ENCODE peak calls at places on chromosomes 4 and X, in five cellular contexts. K is adrenal gland; J is tibial nerve; S is IMR-90; C is CD8-positive, alpha-beta memory T cell. X is an unnamed sample.

GRCh38 chrX:71282514-71283408 is 674 bp upstream of the NONO start:
- DNase-seq in K (no peak), J (no peak), S (peak), C (peak), X (peak)

GRCh38 chrX:21479695-21480280 is 105.6 kb downstream of the CNKSR2 start:
- DNase-seq in K (no peak), J (no peak), S (peak), C (no peak), X (peak)

GRCh38 chr4:120053916-120054315 is 12.7 kb downstream of the MAD2L1 start:
- DNase-seq in K (no peak), J (no peak), S (no peak), C (no peak), X (no peak)

GRCh38 chrX:10360121-10360520 is 203.3 kb downstream of the CLCN4 start:
- DNase-seq in K (peak), J (no peak), S (peak), C (no peak), X (no peak)

GRCh38 chrX:106170318-106170717 is 2.2 kb downstream of the PWWP3B start:
- DNase-seq in K (no peak), J (no peak), S (no peak), C (no peak), X (peak)

GRCh38 chr4:140152760-140153418 is 1.1 kb downstream of the MAML3 start:
- DNase-seq in K (peak), J (peak), S (peak), C (peak), X (peak)

GRCh38 chr4:40238700-40239548 is 42.1 kb downstream of the RHOH start:
- DNase-seq in K (no peak), J (no peak), S (no peak), C (peak), X (no peak)

GRCh38 chr4:144355809-144356757 is 215.6 kb upstream of the GYPA start:
- DNase-seq in K (peak), J (peak), S (peak), C (no peak), X (peak)

GRCh38 chr4:75025432-75025831 is 92.5 kb downstream of the PARM1 start:
- DNase-seq in K (no peak), J (no peak), S (no peak), C (no peak), X (no peak)

GRCh38 chrX:145464650-145465049 is 217.3 kb downstream of the SPANXN1 start:
- DNase-seq in K (no peak), J (no peak), S (no peak), C (no peak), X (no peak)

GRCh38 chr4:185304944-185305690 is 90.6 kb downstream of the LRP2BP start:
- DNase-seq in K (no peak), J (no peak), S (peak), C (no peak), X (peak)

GRCh38 chr4:157265281-157265680 is 44.8 kb downstream of the GRIA2 start:
- DNase-seq in K (no peak), J (no peak), S (no peak), C (no peak), X (peak)

GRCh38 chrX:41350150-41350975 is 16.4 kb downstream of the DDX3X start:
- DNase-seq in K (no peak), J (no peak), S (peak), C (no peak), X (no peak)

GRCh38 chr4:48944659-48945290 is 38.2 kb upstream of the OCIAD2 start:
- DNase-seq in K (peak), J (no peak), S (no peak), C (no peak), X (peak)

GRCh38 chr4:136864580-136865185 is 667.6 kb downstream of the PCDH18 start:
- DNase-seq in K (peak), J (no peak), S (peak), C (no peak), X (peak)

GRCh38 chr4:149793459-149793858 is 22.2 kb downstream of the IQCM start:
- DNase-seq in K (no peak), J (no peak), S (peak), C (no peak), X (peak)

GRCh38 chr4:3308691-3309090 is 15.9 kb downstream of the RGS12 start:
- DNase-seq in K (no peak), J (no peak), S (no peak), C (no peak), X (no peak)

GRCh38 chr4:61380865-61381264 is 180.7 kb downstream of the ADGRL3 start:
- DNase-seq in K (no peak), J (no peak), S (no peak), C (no peak), X (no peak)

GRCh38 chrX:42778096-42778495 is at the start of gene PPP1R2C:
- DNase-seq in K (no peak), J (no peak), S (no peak), C (no peak), X (no peak)

GRCh38 chr4:59869056-59869455 is 1331.1 kb upstream of the ADGRL3 start:
- DNase-seq in K (no peak), J (no peak), S (no peak), C (no peak), X (no peak)

GRCh38 chr4:98275129-98275528 is 13.9 kb downstream of the RAP1GDS1 start:
- DNase-seq in K (no peak), J (no peak), S (no peak), C (no peak), X (no peak)

GRCh38 chr4:2402053-2402452 is 16.4 kb downstream of the ZFYVE28 start:
- DNase-seq in K (peak), J (no peak), S (no peak), C (no peak), X (peak)

GRCh38 chr4:56655627-56656345 is 25.3 kb downstream of the HOPX start:
- DNase-seq in K (no peak), J (no peak), S (no peak), C (no peak), X (peak)

GRCh38 chrX:154649864-154650510 is 3.4 kb downstream of the CTAG2 start:
- DNase-seq in K (no peak), J (no peak), S (no peak), C (no peak), X (no peak)

GRCh38 chr4:95193391-95194224 is 355.2 kb downstream of the UNC5C start:
- DNase-seq in K (no peak), J (no peak), S (no peak), C (no peak), X (no peak)

GRCh38 chrX:154654925-154655324 is 1.5 kb upstream of the CTAG2 start:
- DNase-seq in K (no peak), J (no peak), S (no peak), C (no peak), X (no peak)

GRCh38 chrX:72245461-72246089 is 6.7 kb upstream of the ERCC6L start:
- DNase-seq in K (peak), J (no peak), S (peak), C (peak), X (peak)

GRCh38 chr4:54843106-54843505 is 185.3 kb downstream of the KIT start:
- DNase-seq in K (no peak), J (no peak), S (no peak), C (no peak), X (no peak)

GRCh38 chrX:82451725-82452124 is 1056.4 kb upstream of the POU3F4 start:
- DNase-seq in K (no peak), J (no peak), S (no peak), C (no peak), X (no peak)

GRCh38 chr4:87270825-87271224 is 50.4 kb upstream of the KLHL8 start:
- DNase-seq in K (no peak), J (no peak), S (no peak), C (no peak), X (no peak)

GRCh38 chr4:140099993-140100392 is 54.0 kb downstream of the MAML3 start:
- DNase-seq in K (peak), J (no peak), S (peak), C (no peak), X (no peak)

GRCh38 chr4:13891544-13891939 is 264.0 kb upstream of the BOD1L1 start:
- DNase-seq in K (no peak), J (no peak), S (peak), C (no peak), X (no peak)

DNA sequence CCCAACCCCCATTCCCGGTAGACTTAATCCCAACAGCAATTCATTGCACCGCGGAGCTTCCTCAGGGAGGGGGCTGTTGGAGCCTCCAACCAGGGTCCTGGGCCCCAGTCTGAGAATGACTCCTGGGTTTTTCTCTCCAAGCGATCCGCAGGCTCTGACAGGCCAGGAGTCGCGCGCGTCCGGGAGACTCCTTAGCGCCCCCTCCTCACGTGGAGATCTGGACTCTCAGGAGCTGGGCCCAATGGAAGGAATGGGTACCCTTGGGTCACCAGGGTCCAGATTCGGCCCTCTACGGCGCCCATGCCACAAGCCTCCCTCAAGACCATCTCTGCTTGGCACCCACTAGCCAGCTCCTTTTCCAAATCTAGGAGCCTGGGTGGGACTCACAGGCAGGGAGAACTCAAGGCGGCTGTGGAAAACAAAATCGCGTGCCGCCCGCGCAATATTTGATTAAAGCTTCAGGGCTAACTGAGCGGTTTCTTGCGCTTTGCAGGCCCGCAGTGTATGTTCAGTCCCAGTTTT is 7.1 kb downstream of the HAND2 start:
- DNase-seq in K (no peak), J (no peak), S (no peak), C (no peak), X (no peak)
- H3K4me3 ChIP-seq in K (no peak), J (peak), S (peak), C (no peak), X (no peak)

DNA sequence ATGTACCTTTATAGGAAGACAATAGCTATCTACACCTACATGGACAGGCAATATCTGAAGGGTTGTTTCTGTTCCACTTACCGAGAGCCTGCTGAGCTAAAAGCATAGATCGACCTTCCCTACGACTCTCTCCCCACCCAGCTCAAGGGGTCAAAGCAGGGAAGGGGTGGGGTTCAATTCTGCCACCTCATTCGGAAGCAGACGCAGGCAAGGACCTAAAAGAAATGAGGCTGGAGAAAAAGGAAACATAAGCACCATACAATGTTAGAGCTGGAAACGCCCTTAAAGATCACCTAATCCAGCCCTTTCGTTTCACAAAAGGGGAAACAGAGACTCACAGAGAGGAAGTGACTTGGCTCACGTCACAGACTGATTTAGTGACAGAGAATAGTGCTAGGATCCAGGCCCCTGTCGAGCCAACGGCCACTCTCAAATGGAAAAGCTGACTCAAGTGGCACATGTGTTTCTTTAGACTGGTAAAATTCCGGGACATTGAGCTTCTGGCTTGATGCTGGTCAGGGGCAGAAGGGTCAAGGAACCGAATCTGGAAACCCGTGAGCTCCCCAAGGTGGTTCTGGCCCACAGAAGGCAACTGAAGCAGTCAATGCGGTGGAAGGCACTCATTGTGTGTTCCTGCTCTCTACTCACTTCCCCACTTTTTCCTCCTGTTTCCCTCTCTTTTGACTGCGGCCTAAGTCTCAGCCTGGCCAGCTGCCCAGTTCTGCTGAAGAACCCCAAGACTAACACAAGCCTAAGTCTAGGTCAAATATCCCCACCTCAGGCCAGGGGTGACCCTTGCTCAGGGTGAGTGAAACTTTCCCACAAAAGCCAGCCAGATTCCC is 7.5 kb downstream of the SEPTIN6 start:
- DNase-seq in K (peak), J (no peak), S (no peak), C (no peak), X (no peak)
- H3K4me3 ChIP-seq in K (no peak), J (no peak), S (no peak), C (peak), X (no peak)

DNA sequence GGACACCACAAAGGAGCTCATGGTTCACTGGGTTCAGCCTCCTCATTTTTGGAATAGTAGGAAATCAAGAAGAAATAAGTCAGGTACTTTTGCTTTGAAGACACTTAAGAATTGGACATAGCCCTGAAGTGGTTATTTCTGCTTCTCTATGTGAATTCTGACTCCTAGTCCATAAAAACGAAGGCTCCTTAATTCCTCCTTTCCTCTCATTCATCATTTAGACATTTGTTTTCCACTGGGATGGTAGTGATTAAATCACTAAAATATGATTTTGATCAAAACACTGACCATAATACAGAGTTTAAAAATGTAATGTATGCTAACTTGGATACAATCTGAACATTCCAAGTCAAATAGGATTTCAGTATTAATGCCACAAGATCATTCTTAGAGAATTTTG is 34.7 kb upstream of the CYP2U1 start:
- DNase-seq in K (no peak), J (no peak), S (no peak), C (no peak), X (no peak)
- H3K4me3 ChIP-seq in K (no peak), J (no peak), S (no peak), C (no peak), X (no peak)

GRCh38 chrX:47628980-47629379 is 750 bp downstream of the CFP start:
- DNase-seq in K (no peak), J (no peak), S (no peak), C (no peak), X (peak)
- H3K4me3 ChIP-seq in K (no peak), J (no peak), S (no peak), C (no peak), X (no peak)

GRCh38 chrX:135295944-135296305 is 13.4 kb upstream of the ETDC start:
- DNase-seq in K (no peak), J (no peak), S (no peak), C (no peak), X (no peak)

GRCh38 chrX:135295238-135295943 is 13.9 kb upstream of the ETDC start:
- DNase-seq in K (peak), J (no peak), S (peak), C (peak), X (peak)
- H3K4me3 ChIP-seq in K (no peak), J (peak), S (peak), C (peak), X (peak)

DNA sequence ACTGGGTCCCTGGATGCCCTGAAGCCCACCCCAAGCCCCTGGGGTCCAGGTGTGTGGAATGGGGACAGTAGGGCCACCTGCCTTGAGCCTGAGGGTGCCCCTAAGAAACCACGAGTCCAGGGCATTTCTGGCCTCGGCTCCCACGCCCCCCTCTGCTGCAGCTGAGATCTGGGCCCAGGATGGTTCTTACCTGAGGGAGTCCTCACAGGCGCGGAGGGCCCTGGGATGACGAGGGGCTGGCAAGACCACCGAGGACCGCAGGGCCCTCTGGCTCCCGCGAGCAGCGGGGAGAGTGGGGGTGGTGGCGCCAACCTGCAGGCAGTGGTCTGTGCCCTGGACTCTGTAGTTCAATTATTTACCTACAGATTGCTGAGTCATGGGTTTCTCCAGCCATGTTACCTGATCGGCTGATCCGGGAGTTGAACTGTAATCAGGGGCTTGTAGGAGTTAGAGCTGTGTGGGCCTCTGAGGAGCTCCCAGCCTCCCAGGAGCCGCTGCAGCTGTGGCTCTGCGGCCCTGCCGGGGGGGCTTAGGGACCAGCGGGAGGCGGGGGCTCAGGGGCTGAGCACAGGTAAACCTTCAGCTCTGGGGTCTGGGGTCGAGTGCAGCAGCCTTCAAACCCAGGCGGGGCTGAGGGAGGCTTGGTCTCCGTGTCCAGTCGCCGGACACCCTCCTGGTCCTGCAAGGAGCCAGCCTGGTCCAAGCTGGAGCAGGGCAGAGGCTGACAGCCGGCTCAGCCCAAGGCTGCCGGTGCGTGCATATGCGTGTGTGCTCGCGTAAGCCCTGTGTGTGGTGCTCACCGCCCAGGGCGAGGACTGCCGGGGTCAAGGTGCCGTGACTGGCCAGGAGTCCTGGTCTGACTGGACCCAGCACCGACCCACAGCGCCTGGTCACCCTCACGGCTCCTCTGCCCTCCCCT is at the start of gene SLC26A1:
- DNase-seq in K (peak), J (no peak), S (no peak), C (no peak), X (no peak)
- H3K4me3 ChIP-seq in K (no peak), J (peak), S (no peak), C (no peak), X (no peak)

GRCh38 chrX:53280316-53280702 is 1.1 kb downstream of the IQSEC2 start:
- DNase-seq in K (no peak), J (no peak), S (no peak), C (no peak), X (no peak)
- H3K4me3 ChIP-seq in K (no peak), J (no peak), S (no peak), C (no peak), X (peak)